ENCODE peak calls at places on chromosomes 4 and X, in six cellular contexts. Y, D, O, C, U and I are unnamed samples. For H3K27me3, the result is how much of the 10 kb centered on the place peaks cover.

GRCh38 chrX:35166023-35166422 is 223.4 kb downstream of the FAM47B start:
- DNase-seq in Y (no peak), D (no peak), O (no peak), C (no peak), U (no peak), I (peak)

GRCh38 chrX:147978931-147979330 is 2.2 kb upstream of the FMR1NB start:
- DNase-seq in Y (no peak), D (no peak), O (no peak), C (no peak), U (no peak), I (no peak)

GRCh38 chr4:47876310-47876709 is 38.1 kb downstream of the NFXL1 start:
- DNase-seq in Y (no peak), D (no peak), O (no peak), C (no peak), U (no peak), I (no peak)

GRCh38 chrX:118228456-118228855 is 111.8 kb upstream of the KLHL13 start:
- DNase-seq in Y (no peak), D (no peak), O (no peak), C (no peak), U (no peak), I (no peak)

GRCh38 chrX:20329435-20329834 is 62.7 kb upstream of the RPS6KA3 start:
- DNase-seq in Y (no peak), D (no peak), O (no peak), C (no peak), U (no peak), I (no peak)

GRCh38 chr4:167964766-167965373 is 127.5 kb upstream of the ANXA10 start:
- DNase-seq in Y (no peak), D (no peak), O (no peak), C (no peak), U (no peak), I (no peak)

GRCh38 chrX:81305240-81305639 is 103.3 kb downstream of the SH3BGRL start:
- DNase-seq in Y (no peak), D (no peak), O (no peak), C (no peak), U (no peak), I (no peak)

GRCh38 chr4:8168832-8169598 is 10.4 kb upstream of the ABLIM2 start:
- DNase-seq in Y (no peak), D (no peak), O (no peak), C (no peak), U (no peak), I (no peak)

GRCh38 chrX:71634366-71634765 is 16.1 kb upstream of the CXCR3 start:
- DNase-seq in Y (no peak), D (no peak), O (no peak), C (no peak), U (no peak), I (no peak)

GRCh38 chr4:79325864-79326328 is at the start of gene NAA11:
- DNase-seq in Y (no peak), D (no peak), O (no peak), C (no peak), U (no peak), I (no peak)

GRCh38 chrX:109635151-109635550 is 10.2 kb upstream of the KCNE5 start:
- DNase-seq in Y (no peak), D (peak), O (no peak), C (no peak), U (no peak), I (no peak)

GRCh38 chrX:10548681-10549080 is 71.7 kb downstream of the MID1 start:
- DNase-seq in Y (no peak), D (no peak), O (no peak), C (no peak), U (no peak), I (no peak)

GRCh38 chrX:71543316-71543715 is 10.4 kb downstream of the OGT start:
- DNase-seq in Y (no peak), D (no peak), O (no peak), C (no peak), U (no peak), I (peak)

GRCh38 chr4:54402880-54403503 is 173.9 kb downstream of the PDGFRA start:
- DNase-seq in Y (no peak), D (no peak), O (no peak), C (no peak), U (no peak), I (no peak)
- H3K27me3 ChIP-seq in Y (under half), D (under half), O (under half), C (under half), U (under half), I (under half)

DNA sequence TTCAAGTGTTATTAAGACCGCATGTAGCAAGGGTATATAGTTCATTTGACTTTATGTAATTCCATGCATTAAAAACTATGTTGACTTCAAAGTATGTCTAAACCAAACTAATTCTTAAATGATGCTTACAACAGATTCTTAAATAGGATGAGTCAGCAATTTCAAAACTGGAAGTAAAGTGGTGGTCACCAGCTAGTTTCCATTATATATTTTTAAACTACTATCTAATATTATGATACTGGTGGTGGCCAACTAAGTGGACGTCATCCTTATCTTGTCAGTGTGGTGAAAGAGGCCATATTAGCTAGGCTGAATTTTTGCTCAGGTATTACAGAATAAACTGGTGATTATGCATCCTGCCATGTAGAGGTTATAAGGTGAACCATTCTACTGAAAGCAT is 1.2 kb downstream of the IL15 start:
- DNase-seq in Y (no peak), D (no peak), O (no peak), C (no peak), U (no peak), I (no peak)
- H3K4me3 ChIP-seq in Y (peak), D (no peak), O (peak), C (peak), U (peak), I (peak)

GRCh38 chr4:149676076-149676475 is 139.6 kb downstream of the IQCM start:
- DNase-seq in Y (no peak), D (no peak), O (no peak), C (no peak), U (no peak), I (no peak)
- H3K27me3 ChIP-seq in Y (under half), D (under half), O (under half), C (under half), U (under half), I (under half)

GRCh38 chr4:6727081-6727942 is 11.3 kb downstream of the BLOC1S4 start:
- DNase-seq in Y (no peak), D (peak), O (peak), C (no peak), U (no peak), I (no peak)
- H3K4me3 ChIP-seq in Y (no peak), D (no peak), O (peak), C (no peak), U (peak), I (no peak)

GRCh38 chrX:39730671-39731389 is 366.9 kb downstream of the BCOR start:
- DNase-seq in Y (peak), D (peak), O (peak), C (peak), U (peak), I (peak)

GRCh38 chrX:39733745-39734144 is 364.0 kb downstream of the BCOR start:
- DNase-seq in Y (no peak), D (no peak), O (no peak), C (no peak), U (no peak), I (no peak)

GRCh38 chrX:39731390-39731680 is 366.4 kb downstream of the BCOR start:
- DNase-seq in Y (no peak), D (no peak), O (no peak), C (no peak), U (no peak), I (no peak)

GRCh38 chrX:39729834-39730670 is 367.7 kb downstream of the BCOR start:
- DNase-seq in Y (no peak), D (no peak), O (no peak), C (no peak), U (no peak), I (peak)

GRCh38 chrX:39731735-39732134 is 366.0 kb downstream of the BCOR start:
- DNase-seq in Y (no peak), D (no peak), O (no peak), C (no peak), U (no peak), I (no peak)
- H3K27me3 ChIP-seq in Y (under half), D (under half), O (under half), C (under half), U (under half), I (under half)

GRCh38 chrX:153818571-153819397 is 11.6 kb downstream of the PDZD4 start:
- DNase-seq in Y (peak), D (peak), O (no peak), C (no peak), U (peak), I (no peak)
- H3K4me3 ChIP-seq in Y (peak), D (no peak), O (peak), C (peak), U (peak), I (peak)